ENCODE peak calls at places on chromosomes 12 and 14, in six cellular contexts. M is GM12891, V is K562, X is H1, T is GM12878, N is HepG2. A is an unnamed sample.

GRCh38 chr14:96938946-96939345 is 141.8 kb downstream of the VRK1 start:
- DNase-seq in V (peak; percentile 64), M (peak; percentile 30), T (no peak), X (peak; percentile 66), N (no peak), A (no peak)

GRCh38 chr12:89325495-89325894 is 26.8 kb downstream of the DUSP6 start:
- DNase-seq in M (no peak), N (no peak), T (no peak), V (no peak), X (no peak), A (no peak)

GRCh38 chr12:6380141-6381121 is 3.5 kb upstream of the LTBR start:
- DNase-seq in T (no peak), X (no peak), M (no peak), V (no peak), N (no peak), A (no peak)

GRCh38 chr12:125186471-125187147 is 121.4 kb downstream of the AACS start:
- DNase-seq in V (no peak), M (no peak), T (no peak), N (no peak), X (peak; percentile 63), A (no peak)

GRCh38 chr12:9273276-9273675 is 65.1 kb upstream of the PZP start:
- DNase-seq in X (no peak), T (no peak), N (no peak), M (no peak), V (no peak), A (no peak)

GRCh38 chr14:72646861-72647528 is 246.9 kb downstream of the DPF3 start:
- DNase-seq in M (no peak), V (no peak), T (no peak), X (no peak), N (no peak), A (no peak)

GRCh38 chr12:62214847-62215246 is 45.4 kb upstream of the USP15 start:
- DNase-seq in V (no peak), M (no peak), X (no peak), T (no peak), N (no peak), A (no peak)

GRCh38 chr14:81187832-81188522 is 32.8 kb downstream of the GTF2A1 start:
- DNase-seq in M (no peak), V (no peak), X (no peak), T (no peak), N (no peak), A (no peak)

GRCh38 chr12:52539024-52539820 is 13.7 kb downstream of the KRT71 start:
- DNase-seq in X (no peak), V (no peak), M (no peak), T (no peak), N (no peak), A (no peak)

GRCh38 chr12:12636641-12637040 is 25.0 kb downstream of the CREBL2 start:
- DNase-seq in N (no peak), T (no peak), X (no peak), M (no peak), V (no peak), A (no peak)

GRCh38 chr12:117699575-117699974 is 269.2 kb downstream of the KSR2 start:
- DNase-seq in N (no peak), M (no peak), V (no peak), T (no peak), X (no peak), A (no peak)

GRCh38 chr12:64404470-64405446 is 566 bp downstream of the XPOT start:
- DNase-seq in N (peak; percentile 71), T (no peak), M (no peak), X (peak; percentile 56), V (peak; percentile 73), A (peak; percentile 34)

GRCh38 chr14:34496679-34497513 is 34.9 kb upstream of the SPTSSA start:
- DNase-seq in M (no peak), T (no peak), X (peak; percentile 58), V (peak; percentile 70), N (peak; percentile 99), A (no peak)

GRCh38 chr14:100603341-100604125 is 16.3 kb upstream of the BEGAIN start:
- DNase-seq in V (no peak), X (no peak), M (no peak), T (no peak), N (no peak), A (no peak)

GRCh38 chr12:12715459-12716150 is 1.6 kb upstream of the CDKN1B start:
- DNase-seq in X (no peak), V (no peak), N (no peak), M (no peak), T (no peak), A (no peak)

GRCh38 chr12:42332301-42332894 is 6.4 kb downstream of the PPHLN1 start:
- DNase-seq in T (no peak), M (no peak), N (peak; percentile 34), V (no peak), X (no peak), A (no peak)

GRCh38 chr12:14410177-14410576 is 44.7 kb downstream of the ATF7IP start:
- DNase-seq in X (no peak), T (no peak), N (no peak), M (no peak), V (no peak), A (no peak)

GRCh38 chr12:107241421-107241820 is 148.1 kb upstream of the CRY1 start:
- DNase-seq in V (no peak), M (no peak), T (no peak), X (no peak), N (no peak), A (no peak)

GRCh38 chr12:129887047-129887568 is 16.7 kb downstream of the TMEM132D start:
- DNase-seq in V (no peak), M (no peak), X (peak; percentile 39), N (no peak), T (no peak), A (no peak)

GRCh38 chr12:10364839-10365681 is 24.8 kb downstream of the KLRK1 start:
- DNase-seq in M (no peak), T (peak; percentile 53), X (no peak), N (peak; percentile 53), V (no peak), A (peak; percentile 27)
- TF ChIP-seq POLR2A in M (peak; percentile 10), T (no peak), X (no peak), N (no peak), V (no peak), A (no peak)

DNA sequence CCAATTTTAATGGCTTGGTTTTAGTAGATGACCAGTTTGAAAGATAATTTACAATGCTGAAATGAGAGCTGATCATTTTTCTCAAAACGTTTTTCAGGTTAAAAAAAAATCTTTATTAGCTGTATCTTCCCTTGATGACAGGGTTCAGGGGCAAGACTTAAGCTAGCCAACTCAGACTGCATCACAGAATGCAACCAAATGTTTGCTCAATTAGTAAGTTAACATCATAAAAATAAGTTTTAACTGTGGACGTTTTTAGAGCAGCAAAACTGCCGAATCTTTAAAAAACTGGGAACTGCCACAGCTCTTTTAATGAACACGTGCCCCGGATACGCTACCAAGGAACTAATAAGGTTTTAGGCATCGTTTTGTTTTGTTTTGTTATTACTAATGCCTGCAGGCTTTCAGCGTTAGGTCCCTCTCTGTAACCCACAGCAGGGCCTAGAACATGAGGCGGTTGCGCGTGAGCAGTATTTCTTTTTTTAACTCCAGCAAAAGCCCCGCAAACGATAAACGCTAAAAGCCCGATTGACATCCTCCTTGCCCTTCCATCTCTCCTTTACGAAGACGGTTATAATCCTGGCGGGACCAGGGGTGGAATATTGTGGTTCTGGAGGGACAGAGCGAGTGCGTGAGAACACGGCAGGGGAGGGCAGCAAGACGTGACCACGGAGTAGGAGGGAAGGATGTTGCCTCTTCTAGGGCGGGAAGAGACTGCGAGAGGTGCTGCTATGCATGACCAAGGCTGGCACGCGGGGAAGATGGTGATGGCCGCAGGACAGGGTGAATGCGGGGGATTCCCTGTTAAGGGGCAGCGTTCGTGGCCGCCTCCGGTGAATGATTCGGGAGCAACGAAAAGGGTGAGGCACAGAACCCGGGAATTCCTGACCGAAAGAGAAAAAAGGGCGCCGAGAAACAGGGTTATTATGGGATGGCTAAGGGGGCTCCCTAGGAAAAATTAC is 652 bp downstream of the SUPT16H start:
- DNase-seq in V (peak; percentile 42), X (no peak), T (no peak), M (peak; percentile 21), N (peak; percentile 43), A (peak; percentile 20)
- TF ChIP-seq TAF1 in V (no peak), X (peak; percentile 49), T (no peak), M (peak; percentile 35), N (no peak), A (no peak)

GRCh38 chr14:75001261-75001660 is 1.5 kb upstream of the EIF2B2 start:
- DNase-seq in V (no peak), M (no peak), X (no peak), T (no peak), N (no peak), A (no peak)

GRCh38 chr14:75003250-75004027 is 718 bp downstream of the EIF2B2 start:
- DNase-seq in M (no peak), X (no peak), T (no peak), N (no peak), V (peak; percentile 15), A (no peak)

GRCh38 chr14:75001899-75002298 is 822 bp upstream of the EIF2B2 start:
- DNase-seq in M (no peak), X (no peak), T (no peak), V (no peak), N (no peak), A (no peak)

GRCh38 chr14:75005357-75005756 is 2.6 kb downstream of the EIF2B2 start:
- DNase-seq in X (no peak), N (no peak), T (no peak), M (no peak), V (no peak), A (no peak)

DNA sequence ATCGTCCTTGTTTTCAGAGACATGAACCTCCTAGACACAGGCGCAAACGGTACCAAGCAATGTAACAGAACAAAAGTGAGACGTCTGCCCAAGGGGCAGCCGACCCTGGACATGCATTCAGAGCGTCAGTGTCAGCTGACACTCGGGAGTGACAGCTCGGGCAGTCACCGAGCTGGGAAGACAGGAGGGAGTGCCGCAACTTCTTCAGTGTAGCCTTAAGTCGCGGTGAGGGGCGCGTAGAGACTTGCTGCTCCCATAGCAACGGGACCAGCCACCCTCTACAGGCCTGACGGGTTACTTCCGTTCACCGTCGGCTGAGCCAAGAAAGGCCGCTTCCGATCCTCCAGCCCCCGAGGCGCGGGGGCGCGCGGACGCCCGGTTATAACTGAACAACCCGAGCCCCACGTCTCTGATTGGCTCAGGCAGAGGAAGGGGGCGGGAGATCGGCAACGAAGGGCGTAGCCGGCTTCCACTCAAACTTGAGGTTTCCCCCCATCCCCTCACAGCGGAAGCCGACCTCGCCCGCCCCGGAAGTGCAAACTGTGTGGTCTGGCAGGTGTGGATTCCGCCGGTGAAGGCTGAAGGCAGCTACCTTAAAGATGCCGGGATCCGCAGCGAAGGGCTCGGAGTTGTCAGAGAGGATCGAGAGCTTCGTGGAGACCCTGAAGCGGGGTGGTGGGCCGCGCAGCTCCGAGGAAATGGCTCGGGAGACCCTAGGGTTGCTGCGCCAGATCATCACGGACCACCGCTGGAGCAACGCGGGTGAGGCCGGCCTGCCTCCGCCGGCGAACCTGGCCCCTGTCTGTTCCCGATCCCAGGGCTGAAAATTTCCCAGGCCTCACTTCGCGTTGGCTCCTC is at the start of gene EIF2B2:
- DNase-seq in V (peak; percentile 94), T (peak; percentile 95), X (peak; percentile 98), M (peak; percentile 91), N (peak; percentile 93), A (peak; percentile 87)
- TF ChIP-seq POLR2A in V (peak; percentile 73), T (peak; percentile 82), X (peak; percentile 39), M (peak; percentile 40), N (peak; percentile 29), A (peak; percentile 83)

DNA sequence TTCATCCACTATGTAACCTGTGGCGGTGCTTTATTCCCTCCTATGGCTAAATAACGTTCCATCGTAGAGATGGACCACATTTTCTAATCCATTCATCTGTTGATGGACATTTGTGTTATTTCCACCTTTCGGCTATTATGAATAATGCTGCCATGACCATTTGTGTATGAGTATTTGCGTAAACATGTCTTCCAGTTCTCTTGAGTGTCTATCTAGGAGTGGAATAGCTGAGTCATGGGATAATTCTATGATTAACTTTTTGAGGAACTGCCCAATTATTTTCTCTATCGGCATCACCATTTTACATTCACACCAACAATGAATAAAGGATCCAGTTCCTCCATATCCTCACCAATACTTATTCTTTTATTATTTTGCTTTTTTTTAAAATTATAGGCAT is 261.9 kb upstream of the SFSWAP start:
- DNase-seq in V (no peak), M (no peak), T (no peak), N (no peak), X (no peak), A (no peak)
- TF ChIP-seq TAF1 in V (no peak), M (no peak), T (no peak), N (no peak), X (no peak), A (no peak)